ENCODE peak calls at places on chromosome 9, in ten cellular contexts. S is epithelial cell of prostate; C is A549; A is hepatocyte; J is left ventricle myocardium superior; W is MCF 10A; O is GM23338; D is OCI-LY7; P is myocyte; Y is central memory CD4-positive, alpha-beta T cell. X is an unnamed sample.

GRCh38 chr9:74861773-74862172 is 25.9 kb downstream of the TRPM6 start:
- DNase-seq in O (no peak), J (no peak), S (no peak), W (peak), Y (no peak), P (no peak), D (no peak), A (no peak), C (no peak), X (no peak)

GRCh38 chr9:105195259-105195658 is 49.2 kb upstream of the SLC44A1 start:
- DNase-seq in A (no peak), C (no peak), D (no peak), O (no peak), J (no peak), Y (no peak), W (no peak), S (peak), P (no peak), X (no peak)

GRCh38 chr9:116901260-116901659 is 214.2 kb downstream of the TRIM32 start:
- DNase-seq in P (no peak), C (no peak), A (no peak), W (peak), S (peak), O (no peak), D (no peak), Y (no peak), J (no peak), X (no peak)

GRCh38 chr9:38358390-38359296 is 33.9 kb upstream of the ALDH1B1 start:
- DNase-seq in A (peak), C (no peak), P (peak), O (no peak), S (no peak), W (no peak), Y (no peak), J (no peak), D (no peak), X (no peak)

GRCh38 chr9:7320139-7320538 is 479.4 kb downstream of the DMAC1 start:
- DNase-seq in J (no peak), D (no peak), W (peak), A (peak), Y (no peak), C (peak), P (peak), S (peak), O (no peak), X (peak)

GRCh38 chr9:134823623-134824022 is 57.0 kb upstream of the FCN2 start:
- DNase-seq in O (no peak), D (no peak), P (no peak), J (no peak), W (no peak), S (no peak), A (no peak), Y (no peak), C (no peak), X (no peak)

GRCh38 chr9:6931913-6932312 is 174.1 kb downstream of the KDM4C start:
- DNase-seq in D (no peak), J (no peak), P (peak), A (peak), C (peak), S (peak), Y (no peak), W (peak), O (no peak), X (no peak)

GRCh38 chr9:9615086-9615485 is 997.7 kb downstream of the PTPRD start:
- DNase-seq in O (no peak), A (no peak), Y (no peak), C (no peak), P (no peak), W (no peak), S (no peak), J (no peak), D (peak), X (no peak)

GRCh38 chr9:14342746-14343145 is 28.8 kb upstream of the NFIB start:
- DNase-seq in D (no peak), O (no peak), W (no peak), J (no peak), A (no peak), Y (no peak), C (no peak), S (no peak), P (no peak), X (no peak)

GRCh38 chr9:36315283-36315682 is 57.0 kb upstream of the GNE start:
- DNase-seq in J (no peak), D (no peak), P (peak), A (no peak), W (no peak), C (no peak), Y (no peak), O (no peak), S (no peak), X (no peak)

X was measured in NCI-H460.